ENCODE peak calls at places on chromosome 9, in six cellular contexts. F, G, Y, E, S and H are unnamed samples.

GRCh38 chr9:116646661-116647514 is 40.2 kb upstream of the TRIM32 start:
- DNase-seq in F (no peak), G (no peak), Y (peak), E (peak), S (no peak), H (no peak)

GRCh38 chr9:137077010-137077747 is at the start of gene UAP1L1:
- DNase-seq in F (no peak), G (peak), Y (peak), E (no peak), S (peak), H (peak)

GRCh38 chr9:109640232-109641078 is 139.5 kb upstream of the PALM2AKAP2 start:
- DNase-seq in F (no peak), G (no peak), Y (peak), E (peak), S (peak), H (no peak)

GRCh38 chr9:14215614-14216013 is 98.3 kb downstream of the NFIB start:
- DNase-seq in F (no peak), G (no peak), Y (peak), E (no peak), S (no peak), H (no peak)

GRCh38 chr9:136858844-136859757 is 7.0 kb downstream of the MAMDC4 start:
- DNase-seq in F (no peak), G (peak), Y (peak), E (peak), S (peak), H (no peak)

GRCh38 chr9:72871685-72872084 is 81.2 kb downstream of the ALDH1A1 start:
- DNase-seq in F (no peak), G (no peak), Y (peak), E (peak), S (no peak), H (no peak)

GRCh38 chr9:68454579-68455334 is 85.9 kb downstream of the TMEM252 start:
- DNase-seq in F (no peak), G (no peak), Y (no peak), E (no peak), S (no peak), H (no peak)

GRCh38 chr9:105245720-105246161 is 1.3 kb downstream of the SLC44A1 start:
- DNase-seq in F (no peak), G (no peak), Y (no peak), E (no peak), S (no peak), H (no peak)